ENCODE peak calls at places on chromosome 21, in eight cellular contexts. M, N, G, V, R, Z, U and J are unnamed samples.
A peak's percentile ranks its signal among the peaks of the same experiment; 100 is the strongest.

GRCh38 chr21:14864211-14865021 is 200.4 kb downstream of the NRIP1 start:
- DNase-seq in M (peak; percentile 71), N (peak; percentile 74), G (peak; percentile 73), V (peak; percentile 81), R (peak; percentile 64), Z (peak; percentile 47), U (no peak), J (peak; percentile 77)

GRCh38 chr21:21232320-21232719 is 234.1 kb downstream of the NCAM2 start:
- DNase-seq in M (no peak), N (no peak), G (peak; percentile 9), V (peak; percentile 30), R (no peak), Z (no peak), U (peak; percentile 3), J (peak; percentile 35)

GRCh38 chr21:45993210-45994085 is 11.9 kb downstream of the COL6A1 start:
- DNase-seq in M (peak; percentile 10), N (peak; percentile 25), G (no peak), V (no peak), R (peak; percentile 38), Z (peak; percentile 11), U (no peak), J (no peak)

GRCh38 chr21:46639489-46640386 is 4.3 kb downstream of the PRMT2 start:
- DNase-seq in M (no peak), N (no peak), G (peak; percentile 53), V (no peak), R (no peak), Z (no peak), U (no peak), J (no peak)

GRCh38 chr21:34073749-34074282 is 438 bp downstream of the MRPS6 start:
- DNase-seq in M (no peak), N (no peak), G (no peak), V (peak; percentile 69), R (peak; percentile 42), Z (no peak), U (no peak), J (no peak)

GRCh38 chr21:21897275-21897883 is 899.2 kb downstream of the NCAM2 start:
- DNase-seq in M (no peak), N (no peak), G (peak; percentile 81), V (no peak), R (no peak), Z (no peak), U (no peak), J (no peak)

GRCh38 chr21:30434033-30434631 is 4.1 kb downstream of the KRTAP13-4 start:
- DNase-seq in M (no peak), N (peak; percentile 76), G (peak; percentile 47), V (peak; percentile 29), R (no peak), Z (no peak), U (no peak), J (peak; percentile 35)

GRCh38 chr21:29340228-29340627 is 41.5 kb downstream of the BACH1 start:
- DNase-seq in M (no peak), N (no peak), G (no peak), V (no peak), R (no peak), Z (no peak), U (no peak), J (no peak)

GRCh38 chr21:46039891-46040660 is 57.8 kb upstream of the COL6A2 start:
- DNase-seq in M (no peak), N (no peak), G (no peak), V (no peak), R (no peak), Z (no peak), U (no peak), J (no peak)

GRCh38 chr21:39120876-39121599 is 62.2 kb downstream of the PSMG1 start:
- DNase-seq in M (no peak), N (no peak), G (no peak), V (no peak), R (no peak), Z (no peak), U (no peak), J (no peak)

GRCh38 chr21:35400233-35400939 is 351.3 kb upstream of the RUNX1 start:
- DNase-seq in M (no peak), N (no peak), G (peak; percentile 80), V (peak; percentile 79), R (no peak), Z (no peak), U (no peak), J (peak; percentile 81)

GRCh38 chr21:30072496-30072895 is 94.1 kb downstream of the CLDN17 start:
- DNase-seq in M (no peak), N (peak; percentile 78), G (peak; percentile 82), V (peak; percentile 28), R (no peak), Z (no peak), U (no peak), J (peak; percentile 50)

GRCh38 chr21:38056481-38056880 is 140.2 kb upstream of the KCNJ6 start:
- DNase-seq in M (no peak), N (no peak), G (no peak), V (no peak), R (no peak), Z (no peak), U (no peak), J (no peak)

GRCh38 chr21:27425574-27425973 is 458.7 kb upstream of the ADAMTS5 start:
- DNase-seq in M (no peak), N (no peak), G (no peak), V (no peak), R (no peak), Z (no peak), U (no peak), J (peak; percentile 49)

GRCh38 chr21:38460171-38460742 is 38.0 kb downstream of the ERG start:
- DNase-seq in M (no peak), N (no peak), G (peak; percentile 92), V (no peak), R (no peak), Z (no peak), U (no peak), J (peak; percentile 87)

GRCh38 chr21:39971961-39972360 is 104.7 kb downstream of the PCP4 start:
- DNase-seq in M (no peak), N (no peak), G (no peak), V (no peak), R (no peak), Z (no peak), U (no peak), J (no peak)

GRCh38 chr21:45724345-45724961 is 80.9 kb downstream of the PCBP3 start:
- DNase-seq in M (no peak), N (no peak), G (no peak), V (no peak), R (peak; percentile 35), Z (no peak), U (no peak), J (no peak)

GRCh38 chr21:33036430-33037162 is 10.9 kb downstream of the OLIG2 start:
- DNase-seq in M (no peak), N (no peak), G (peak; percentile 44), V (no peak), R (peak; percentile 41), Z (no peak), U (no peak), J (no peak)

GRCh38 chr21:44377201-44377921 is 23.9 kb downstream of the TRPM2 start:
- DNase-seq in M (no peak), N (peak; percentile 60), G (no peak), V (no peak), R (no peak), Z (no peak), U (no peak), J (no peak)
- TF ChIP-seq CTCF in M (no peak), N (peak; percentile 57), G (no peak), V (peak; percentile 34), R (no peak), Z (no peak), U (no peak), J (no peak)

DNA sequence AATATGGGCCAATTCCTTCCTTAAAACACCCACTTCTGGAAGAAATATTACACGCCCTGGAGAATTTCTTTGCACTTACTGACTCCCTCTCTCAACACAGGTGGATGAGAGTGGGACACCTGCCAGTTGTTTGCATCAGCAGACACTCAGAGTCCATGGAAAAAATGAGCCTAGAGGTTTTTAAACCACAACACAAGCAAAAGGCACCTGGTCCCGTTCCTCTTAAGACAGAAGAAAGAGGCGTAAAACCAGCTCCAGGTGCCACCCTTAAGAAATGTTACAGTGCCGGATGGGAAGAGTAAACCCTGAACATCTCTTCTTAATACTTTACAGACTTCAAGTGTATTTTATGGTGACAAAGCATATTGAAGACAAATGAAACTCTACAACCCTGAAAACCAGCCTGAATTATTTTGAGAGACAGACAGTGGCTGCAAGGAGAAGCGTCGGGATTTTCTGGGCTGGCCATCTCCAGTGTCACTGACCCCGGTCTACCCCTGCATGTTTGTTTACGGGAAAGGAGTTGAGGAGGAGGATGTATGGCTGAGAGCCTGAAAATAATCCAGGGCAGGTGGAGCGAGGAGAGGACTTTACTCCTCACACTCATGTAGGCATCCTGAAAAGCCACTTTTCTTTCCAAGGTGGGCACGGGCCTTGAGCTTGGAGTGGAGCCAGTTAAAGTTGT is 7.8 kb upstream of the RIPK4 start:
- DNase-seq in M (no peak), N (no peak), G (no peak), V (no peak), R (no peak), Z (no peak), U (no peak), J (no peak)
- H3K27me3 ChIP-seq in M (peaks cover 21% of the 10 kb centered on the region), N (peaks cover 20% of the 10 kb centered on the region), G (peaks cover 1% of the 10 kb centered on the region), V (peaks cover 69% of the 10 kb centered on the region), R (peaks cover 96% of the 10 kb centered on the region), Z (no peaks in the 10 kb centered on the region), U (peaks cover 5% of the 10 kb centered on the region), J (peaks cover 19% of the 10 kb centered on the region)

DNA sequence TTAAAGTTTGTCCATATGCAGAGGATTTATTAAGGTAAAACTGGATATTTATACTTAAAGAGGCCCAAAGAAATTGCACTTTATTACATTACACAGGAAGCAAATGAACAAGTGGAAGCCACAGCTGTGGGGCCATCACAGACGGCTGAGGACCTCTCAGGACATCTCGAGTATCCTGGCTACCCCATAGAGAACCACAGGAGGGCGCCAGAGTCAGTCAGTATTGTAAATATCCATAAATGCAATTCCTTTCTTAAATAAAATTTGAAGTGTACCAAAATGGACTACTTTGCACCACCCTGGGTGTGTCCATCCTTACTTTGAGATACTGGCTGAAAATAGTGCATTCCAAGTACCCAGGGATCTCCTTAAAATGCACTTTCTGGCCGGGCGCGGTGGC is 257.2 kb downstream of the MRPL39 start:
- DNase-seq in M (no peak), N (peak; percentile 41), G (no peak), V (peak; percentile 11), R (no peak), Z (no peak), U (no peak), J (peak; percentile 26)
- TF ChIP-seq CTCF in M (no peak), N (peak; percentile 86), G (peak; percentile 5), V (peak; percentile 22), R (no peak), Z (no peak), U (peak; percentile 74), J (peak; percentile 65)

GRCh38 chr21:41663805-41664788 is 102.8 kb downstream of the RIPK4 start:
- DNase-seq in M (no peak), N (no peak), G (no peak), V (no peak), R (no peak), Z (no peak), U (no peak), J (no peak)

GRCh38 chr21:41665766-41666595 is 100.9 kb downstream of the RIPK4 start:
- DNase-seq in M (no peak), N (no peak), G (no peak), V (no peak), R (no peak), Z (no peak), U (no peak), J (no peak)

GRCh38 chr21:41666641-41667051 is 100.2 kb downstream of the RIPK4 start:
- DNase-seq in M (no peak), N (no peak), G (no peak), V (no peak), R (no peak), Z (no peak), U (no peak), J (no peak)

GRCh38 chr21:41667136-41667535 is 99.7 kb downstream of the RIPK4 start:
- DNase-seq in M (no peak), N (no peak), G (no peak), V (no peak), R (no peak), Z (no peak), U (no peak), J (no peak)

GRCh38 chr21:41664881-41665765 is 101.7 kb downstream of the RIPK4 start:
- DNase-seq in M (no peak), N (no peak), G (no peak), V (no peak), R (no peak), Z (no peak), U (peak; percentile 65), J (no peak)
- H3K27me3 ChIP-seq in M (no peaks in the 10 kb centered on the region), N (no peaks in the 10 kb centered on the region), G (no peaks in the 10 kb centered on the region), V (peaks cover 71% of the 10 kb centered on the region), R (peaks cover 57% of the 10 kb centered on the region), Z (no peaks in the 10 kb centered on the region), U (no peaks in the 10 kb centered on the region), J (no peaks in the 10 kb centered on the region)